ENCODE peak calls at places on chromosome X, in ten cellular contexts. F is thoracic aorta; V is foreskin fibroblast; B is tibial artery; J is T-helper 2 cell; M is KBM-7; K is left kidney; N is germinal center; H is stimulated activated CD8-positive, alpha-beta memory T cell treated with anti-CD3 and anti-CD28 coated beads, Interleukin-4, amount 100 ng/mL, for 1 hour; D is suprapubic skin. R is an unnamed sample.

GRCh38 chrX:110836982-110837381 is 41.4 kb upstream of the CHRDL1 start:
- DNase-seq in J (no peak), B (no peak), N (no peak), H (no peak), M (peak), F (no peak), D (no peak), K (peak), V (no peak), R (no peak)

GRCh38 chrX:69113723-69114122 is 51.5 kb downstream of the PJA1 start:
- DNase-seq in H (no peak), V (no peak), N (no peak), K (no peak), D (no peak), F (no peak), M (no peak), J (no peak), B (no peak), R (no peak)

GRCh38 chrX:22627576-22627975 is 354.9 kb downstream of the CBLL2 start:
- DNase-seq in V (no peak), N (no peak), H (no peak), B (no peak), J (no peak), D (no peak), M (no peak), K (no peak), F (no peak), R (no peak)

GRCh38 chrX:118239471-118239870 is 106.4 kb upstream of the WDR44 start:
- DNase-seq in F (no peak), H (no peak), D (no peak), N (no peak), J (no peak), M (no peak), B (no peak), V (peak), K (no peak), R (no peak)

GRCh38 chrX:111095974-111096870 is at the start of gene PAK3:
- DNase-seq in B (peak), H (no peak), J (peak), F (peak), N (peak), M (peak), V (peak), D (peak), K (peak), R (no peak)

GRCh38 chrX:155231163-155231562 is 14.9 kb downstream of the VBP1 start:
- DNase-seq in J (no peak), N (no peak), F (no peak), V (no peak), K (no peak), H (no peak), M (no peak), B (no peak), D (no peak), R (no peak)

GRCh38 chrX:115261148-115261547 is 27.3 kb upstream of the LRCH2 start:
- DNase-seq in K (no peak), D (no peak), H (no peak), V (no peak), B (no peak), N (no peak), J (no peak), F (no peak), M (no peak), R (no peak)

GRCh38 chrX:34365482-34365881 is 233.4 kb upstream of the FAM47A start:
- DNase-seq in V (no peak), D (no peak), M (peak), K (peak), B (no peak), N (no peak), H (no peak), J (no peak), F (no peak), R (no peak)

GRCh38 chrX:78321809-78322208 is 5.6 kb downstream of the CYSLTR1 start:
- DNase-seq in K (no peak), H (no peak), N (peak), D (no peak), F (no peak), B (peak), M (peak), V (no peak), J (no peak), R (no peak)

GRCh38 chrX:134075894-134076718 is 90.7 kb upstream of the GPC3 start:
- DNase-seq in F (no peak), H (no peak), N (no peak), K (no peak), D (no peak), J (no peak), V (no peak), M (no peak), B (no peak), R (no peak)

GRCh38 chrX:130110379-130111219 is at the start of gene ELF4:
- DNase-seq in F (no peak), H (no peak), D (no peak), V (no peak), N (peak), B (no peak), K (peak), J (peak), M (peak), R (no peak)

GRCh38 chrX:39619182-39620009 is 478.4 kb downstream of the BCOR start:
- DNase-seq in N (no peak), D (no peak), K (peak), V (no peak), B (no peak), H (no peak), F (no peak), J (no peak), M (peak), R (no peak)

GRCh38 chrX:46758163-46758955 is 559 bp downstream of the SLC9A7 start:
- DNase-seq in J (no peak), K (no peak), F (no peak), H (no peak), V (peak), B (no peak), D (no peak), N (peak), M (peak), R (no peak)

GRCh38 chrX:115896362-115896761 is 274.2 kb upstream of the AGTR2 start:
- DNase-seq in N (no peak), J (no peak), M (no peak), F (no peak), B (no peak), D (no peak), H (no peak), V (no peak), K (no peak), R (no peak)

GRCh38 chrX:12975670-12975965 is 708 bp downstream of the TMSB4X start:
- DNase-seq in K (peak), F (no peak), M (no peak), B (no peak), J (no peak), N (no peak), V (no peak), H (no peak), D (no peak), R (no peak)

GRCh38 chrX:115388879-115389278 is 99.4 kb downstream of the LUZP4 start:
- DNase-seq in M (no peak), V (no peak), K (no peak), B (no peak), H (no peak), J (no peak), D (no peak), N (no peak), F (no peak), R (no peak)

GRCh38 chrX:77427586-77427985 is 19.6 kb upstream of the FGF16 start:
- DNase-seq in B (no peak), V (no peak), F (no peak), D (no peak), J (no peak), K (no peak), M (no peak), N (no peak), H (no peak), R (no peak)

GRCh38 chrX:119686087-119686639 is 6.8 kb downstream of the SEPTIN6 start:
- DNase-seq in N (no peak), D (no peak), M (peak), V (no peak), F (no peak), K (peak), H (no peak), B (no peak), J (no peak), R (no peak)

GRCh38 chrX:154437971-154438893 is 1.3 kb downstream of the GDI1 start:
- DNase-seq in D (no peak), B (no peak), F (no peak), M (no peak), J (no peak), V (no peak), H (no peak), N (no peak), K (peak), R (no peak)

GRCh38 chrX:68998716-68999115 is 166.5 kb downstream of the PJA1 start:
- DNase-seq in N (no peak), V (no peak), M (no peak), D (peak), H (no peak), F (no peak), K (no peak), B (no peak), J (no peak), R (no peak)

GRCh38 chrX:83008415-83008814 is 499.7 kb upstream of the POU3F4 start:
- DNase-seq in B (no peak), J (no peak), D (no peak), K (no peak), F (no peak), H (no peak), N (no peak), M (peak), V (no peak), R (no peak)

GRCh38 chrX:24148535-24149345 is 789 bp upstream of the ZFX start:
- DNase-seq in V (no peak), B (no peak), J (no peak), D (peak), H (peak), N (peak), M (peak), F (no peak), K (peak), R (no peak)

GRCh38 chrX:46325312-46325877 is 219.8 kb downstream of the ZNF674 start:
- DNase-seq in J (no peak), K (peak), D (no peak), H (peak), V (peak), N (no peak), M (no peak), B (no peak), F (no peak), R (no peak)

GRCh38 chrX:96713303-96713702 is 28.7 kb downstream of the DIAPH2 start:
- DNase-seq in K (no peak), B (no peak), J (no peak), F (no peak), H (no peak), N (no peak), D (no peak), V (no peak), M (no peak), R (no peak)

GRCh38 chrX:37685452-37686347 is at the start of gene XK:
- DNase-seq in F (no peak), D (no peak), V (no peak), J (no peak), N (peak), K (peak), H (no peak), B (peak), M (peak), R (no peak)

GRCh38 chrX:18938710-18939109 is 45.2 kb downstream of the PHKA2 start:
- DNase-seq in J (no peak), H (no peak), N (no peak), K (peak), M (no peak), B (no peak), D (no peak), V (no peak), F (no peak), R (no peak)

GRCh38 chrX:116278819-116279218 is 108.3 kb downstream of the AGTR2 start:
- DNase-seq in J (no peak), F (no peak), N (no peak), D (no peak), V (no peak), H (no peak), K (no peak), B (no peak), M (no peak), R (no peak)

GRCh38 chrX:13428055-13428786 is 108.4 kb upstream of the ATXN3L start:
- DNase-seq in F (no peak), M (peak), K (peak), H (no peak), J (no peak), N (no peak), V (peak), B (no peak), D (no peak), R (no peak)

GRCh38 chrX:18722500-18723071 is 15.1 kb downstream of the PPEF1 start:
- DNase-seq in F (no peak), B (no peak), N (no peak), V (no peak), M (no peak), K (no peak), H (no peak), D (no peak), J (no peak), R (no peak)

GRCh38 chrX:22629105-22629725 is 356.5 kb downstream of the CBLL2 start:
- DNase-seq in M (no peak), V (peak), B (no peak), F (no peak), K (no peak), D (no peak), H (no peak), N (no peak), J (no peak), R (no peak)